ENCODE peak calls at places on chromosomes 5 and 9, in eight cellular contexts. One of them, this sample, is unnamed.
A peak's percentile ranks its signal among the peaks of the same experiment; 100 is the strongest.

GRCh38 chr5:43019615-43020293 is 20.4 kb downstream of the ANXA2R start:
- DNase-seq in IMR-90: peak; percentile 91
- DNase-seq in Peyer's patch: peak; percentile 85
- DNase-seq in H1: no peak
- DNase-seq in spleen: peak; percentile 93
- DNase-seq in heart left ventricle: peak; percentile 69
- DNase-seq in GM12878: no peak
- DNase-seq in testis: no peak
- DNase-seq in this sample: peak; percentile 85

GRCh38 chr9:34559616-34560546 is 29.6 kb downstream of the CNTFR start:
- DNase-seq in IMR-90: peak; percentile 59
- DNase-seq in Peyer's patch: no peak
- DNase-seq in H1: no peak
- DNase-seq in spleen: no peak
- DNase-seq in heart left ventricle: peak; percentile 66
- DNase-seq in GM12878: no peak
- DNase-seq in testis: peak; percentile 55
- DNase-seq in this sample: no peak

GRCh38 chr5:123099514-123100151 is 10.6 kb downstream of the PRDM6 start:
- DNase-seq in IMR-90: no peak
- DNase-seq in Peyer's patch: no peak
- DNase-seq in H1: no peak
- DNase-seq in spleen: no peak
- DNase-seq in heart left ventricle: no peak
- DNase-seq in GM12878: no peak
- DNase-seq in testis: no peak
- DNase-seq in this sample: no peak

GRCh38 chr5:139903805-139904565 is 108.4 kb downstream of the PSD2 start:
- DNase-seq in IMR-90: no peak
- DNase-seq in Peyer's patch: no peak
- DNase-seq in H1: no peak
- DNase-seq in spleen: peak; percentile 68
- DNase-seq in heart left ventricle: no peak
- DNase-seq in GM12878: no peak
- DNase-seq in testis: peak; percentile 54
- DNase-seq in this sample: no peak

GRCh38 chr5:81631124-81631523 is 119.8 kb downstream of the SSBP2 start:
- DNase-seq in IMR-90: no peak
- DNase-seq in Peyer's patch: peak; percentile 17
- DNase-seq in H1: no peak
- DNase-seq in spleen: no peak
- DNase-seq in heart left ventricle: no peak
- DNase-seq in GM12878: peak; percentile 51
- DNase-seq in testis: no peak
- DNase-seq in this sample: no peak

GRCh38 chr9:87309236-87309635 is 188.4 kb upstream of the DAPK1 start:
- DNase-seq in IMR-90: peak; percentile 32
- DNase-seq in Peyer's patch: no peak
- DNase-seq in H1: no peak
- DNase-seq in spleen: no peak
- DNase-seq in heart left ventricle: no peak
- DNase-seq in GM12878: no peak
- DNase-seq in testis: no peak
- DNase-seq in this sample: no peak

GRCh38 chr5:146772881-146773440 is 105.6 kb downstream of the PPP2R2B start:
- DNase-seq in IMR-90: no peak
- DNase-seq in Peyer's patch: no peak
- DNase-seq in H1: no peak
- DNase-seq in spleen: no peak
- DNase-seq in heart left ventricle: no peak
- DNase-seq in GM12878: no peak
- DNase-seq in testis: no peak
- DNase-seq in this sample: no peak

GRCh38 chr5:27571681-27572080 is 533.3 kb upstream of the CDH9 start:
- DNase-seq in IMR-90: no peak
- DNase-seq in Peyer's patch: no peak
- DNase-seq in H1: no peak
- DNase-seq in spleen: no peak
- DNase-seq in heart left ventricle: no peak
- DNase-seq in GM12878: no peak
- DNase-seq in testis: no peak
- DNase-seq in this sample: no peak

GRCh38 chr5:157602505-157602904 is 26.9 kb upstream of the ADAM19 start:
- DNase-seq in IMR-90: peak; percentile 65
- DNase-seq in Peyer's patch: peak; percentile 72
- DNase-seq in H1: no peak
- DNase-seq in spleen: no peak
- DNase-seq in heart left ventricle: no peak
- DNase-seq in GM12878: no peak
- DNase-seq in testis: no peak
- DNase-seq in this sample: no peak

GRCh38 chr5:14831006-14831338 is 40.6 kb downstream of the ANKH start:
- DNase-seq in IMR-90: no peak
- DNase-seq in Peyer's patch: no peak
- DNase-seq in H1: no peak
- DNase-seq in spleen: no peak
- DNase-seq in heart left ventricle: no peak
- DNase-seq in GM12878: no peak
- DNase-seq in testis: no peak
- DNase-seq in this sample: no peak

GRCh38 chr5:73912755-73913365 is 286.9 kb downstream of the ARHGEF28 start:
- DNase-seq in IMR-90: peak; percentile 29
- DNase-seq in Peyer's patch: no peak
- DNase-seq in H1: no peak
- DNase-seq in spleen: no peak
- DNase-seq in heart left ventricle: no peak
- DNase-seq in GM12878: peak; percentile 38
- DNase-seq in testis: no peak
- DNase-seq in this sample: no peak

GRCh38 chr9:111952559-111952958 is 55.9 kb downstream of the UGCG start:
- DNase-seq in IMR-90: peak; percentile 96
- DNase-seq in Peyer's patch: no peak
- DNase-seq in H1: no peak
- DNase-seq in spleen: no peak
- DNase-seq in heart left ventricle: no peak
- DNase-seq in GM12878: no peak
- DNase-seq in testis: no peak
- DNase-seq in this sample: no peak

GRCh38 chr5:3597002-3597726 is 1.5 kb downstream of the IRX1 start:
- DNase-seq in IMR-90: no peak
- DNase-seq in Peyer's patch: no peak
- DNase-seq in H1: no peak
- DNase-seq in spleen: no peak
- DNase-seq in heart left ventricle: no peak
- DNase-seq in GM12878: no peak
- DNase-seq in testis: no peak
- DNase-seq in this sample: no peak

GRCh38 chr9:127059648-127060365 is 62.6 kb downstream of the ANGPTL2 start:
- DNase-seq in IMR-90: no peak
- DNase-seq in Peyer's patch: no peak
- DNase-seq in H1: no peak
- DNase-seq in spleen: no peak
- DNase-seq in heart left ventricle: no peak
- DNase-seq in GM12878: peak; percentile 49
- DNase-seq in testis: no peak
- DNase-seq in this sample: no peak

GRCh38 chr9:99445377-99445891 is 223.4 kb downstream of the SEC61B start:
- DNase-seq in IMR-90: peak; percentile 90
- DNase-seq in Peyer's patch: no peak
- DNase-seq in H1: no peak
- DNase-seq in spleen: no peak
- DNase-seq in heart left ventricle: peak; percentile 88
- DNase-seq in GM12878: no peak
- DNase-seq in testis: no peak
- DNase-seq in this sample: no peak

GRCh38 chr5:141413540-141414069 is 818 bp downstream of the PCDHGA10 start:
- DNase-seq in IMR-90: no peak
- DNase-seq in Peyer's patch: no peak
- DNase-seq in H1: no peak
- DNase-seq in spleen: no peak
- DNase-seq in heart left ventricle: no peak
- DNase-seq in GM12878: no peak
- DNase-seq in testis: no peak
- DNase-seq in this sample: no peak

GRCh38 chr5:31232273-31232888 is 38.9 kb downstream of the CDH6 start:
- DNase-seq in IMR-90: peak; percentile 74
- DNase-seq in Peyer's patch: no peak
- DNase-seq in H1: peak; percentile 2
- DNase-seq in spleen: no peak
- DNase-seq in heart left ventricle: peak; percentile 35
- DNase-seq in GM12878: no peak
- DNase-seq in testis: peak; percentile 23
- DNase-seq in this sample: no peak

GRCh38 chr9:129932303-129933151 is 97.3 kb downstream of the USP20 start:
- DNase-seq in IMR-90: peak; percentile 10
- DNase-seq in Peyer's patch: no peak
- DNase-seq in H1: no peak
- DNase-seq in spleen: no peak
- DNase-seq in heart left ventricle: no peak
- DNase-seq in GM12878: peak; percentile 47
- DNase-seq in testis: no peak
- DNase-seq in this sample: no peak

GRCh38 chr9:135098400-135099105 is 11.1 kb downstream of the OLFM1 start:
- DNase-seq in IMR-90: no peak
- DNase-seq in Peyer's patch: no peak
- DNase-seq in H1: peak; percentile 36
- DNase-seq in spleen: no peak
- DNase-seq in heart left ventricle: peak; percentile 46
- DNase-seq in GM12878: no peak
- DNase-seq in testis: peak; percentile 50
- DNase-seq in this sample: no peak

GRCh38 chr9:16571127-16571848 is 299.2 kb downstream of the BNC2 start:
- DNase-seq in IMR-90: peak; percentile 43
- DNase-seq in Peyer's patch: no peak
- DNase-seq in H1: no peak
- DNase-seq in spleen: no peak
- DNase-seq in heart left ventricle: no peak
- DNase-seq in GM12878: no peak
- DNase-seq in testis: no peak
- DNase-seq in this sample: no peak

GRCh38 chr5:150345716-150346115 is 11.8 kb upstream of the TCOF1 start:
- DNase-seq in IMR-90: no peak
- DNase-seq in Peyer's patch: no peak
- DNase-seq in H1: no peak
- DNase-seq in spleen: no peak
- DNase-seq in heart left ventricle: no peak
- DNase-seq in GM12878: no peak
- DNase-seq in testis: no peak
- DNase-seq in this sample: no peak

GRCh38 chr9:96350866-96351265 is 32.6 kb downstream of the SLC35D2 start:
- DNase-seq in IMR-90: no peak
- DNase-seq in Peyer's patch: no peak
- DNase-seq in H1: no peak
- DNase-seq in spleen: no peak
- DNase-seq in heart left ventricle: no peak
- DNase-seq in GM12878: no peak
- DNase-seq in testis: no peak
- DNase-seq in this sample: no peak

GRCh38 chr9:126652140-126652558 is 38.4 kb downstream of the LMX1B start:
- DNase-seq in IMR-90: no peak
- DNase-seq in Peyer's patch: no peak
- DNase-seq in H1: no peak
- DNase-seq in spleen: no peak
- DNase-seq in heart left ventricle: no peak
- DNase-seq in GM12878: no peak
- DNase-seq in testis: no peak
- DNase-seq in this sample: no peak

GRCh38 chr9:106632621-106633020 is 230.3 kb upstream of the ZNF462 start:
- DNase-seq in IMR-90: no peak
- DNase-seq in Peyer's patch: no peak
- DNase-seq in H1: no peak
- DNase-seq in spleen: no peak
- DNase-seq in heart left ventricle: no peak
- DNase-seq in GM12878: no peak
- DNase-seq in testis: no peak
- DNase-seq in this sample: no peak

GRCh38 chr5:178111925-178112324 is 1.4 kb upstream of the N4BP3 start:
- DNase-seq in IMR-90: peak; percentile 25
- DNase-seq in Peyer's patch: no peak
- DNase-seq in H1: no peak
- DNase-seq in spleen: no peak
- DNase-seq in heart left ventricle: no peak
- DNase-seq in GM12878: no peak
- DNase-seq in testis: no peak
- DNase-seq in this sample: no peak

GRCh38 chr5:7190727-7191126 is 205.2 kb upstream of the ADCY2 start:
- DNase-seq in IMR-90: no peak
- DNase-seq in Peyer's patch: no peak
- DNase-seq in H1: no peak
- DNase-seq in spleen: no peak
- DNase-seq in heart left ventricle: no peak
- DNase-seq in GM12878: no peak
- DNase-seq in testis: peak; percentile 36
- DNase-seq in this sample: no peak

GRCh38 chr9:130276121-130276520 is 10.6 kb downstream of the HMCN2 start:
- DNase-seq in IMR-90: peak; percentile 81
- DNase-seq in Peyer's patch: no peak
- DNase-seq in H1: no peak
- DNase-seq in spleen: peak; percentile 14
- DNase-seq in heart left ventricle: no peak
- DNase-seq in GM12878: no peak
- DNase-seq in testis: no peak
- DNase-seq in this sample: no peak

GRCh38 chr5:96875805-96876291 is 452 bp upstream of the ERAP2 start:
- DNase-seq in IMR-90: no peak
- DNase-seq in Peyer's patch: no peak
- DNase-seq in H1: no peak
- DNase-seq in spleen: no peak
- DNase-seq in heart left ventricle: no peak
- DNase-seq in GM12878: no peak
- DNase-seq in testis: no peak
- DNase-seq in this sample: no peak
- TF ChIP-seq POLR2A in IMR-90: no peak
- TF ChIP-seq POLR2A in Peyer's patch: no peak
- TF ChIP-seq POLR2A in H1: no peak
- TF ChIP-seq POLR2A in spleen: no peak
- TF ChIP-seq POLR2A in heart left ventricle: no peak
- TF ChIP-seq POLR2A in GM12878: no peak
- TF ChIP-seq POLR2A in testis: no peak
- TF ChIP-seq POLR2A in this sample: no peak

GRCh38 chr9:122463828-122464632 is 13.7 kb downstream of the OR1J1 start:
- DNase-seq in IMR-90: no peak
- DNase-seq in Peyer's patch: peak; percentile 29
- DNase-seq in H1: peak; percentile 23
- DNase-seq in spleen: no peak
- DNase-seq in heart left ventricle: no peak
- DNase-seq in GM12878: peak; percentile 45
- DNase-seq in testis: peak; percentile 26
- DNase-seq in this sample: no peak
- TF ChIP-seq POLR2A in IMR-90: no peak
- TF ChIP-seq POLR2A in Peyer's patch: no peak
- TF ChIP-seq POLR2A in H1: peak; percentile 20
- TF ChIP-seq POLR2A in spleen: no peak
- TF ChIP-seq POLR2A in heart left ventricle: no peak
- TF ChIP-seq POLR2A in GM12878: no peak
- TF ChIP-seq POLR2A in testis: no peak
- TF ChIP-seq POLR2A in this sample: no peak

GRCh38 chr5:131252824-131253171 is 11.1 kb upstream of the CDC42SE2 start:
- DNase-seq in IMR-90: no peak
- DNase-seq in Peyer's patch: peak; percentile 95
- DNase-seq in H1: no peak
- DNase-seq in spleen: peak; percentile 93
- DNase-seq in heart left ventricle: peak; percentile 58
- DNase-seq in GM12878: peak; percentile 81
- DNase-seq in testis: peak; percentile 55
- DNase-seq in this sample: no peak
- TF ChIP-seq POLR2A in IMR-90: no peak
- TF ChIP-seq POLR2A in Peyer's patch: peak; percentile 44
- TF ChIP-seq POLR2A in H1: no peak
- TF ChIP-seq POLR2A in spleen: peak; percentile 88
- TF ChIP-seq POLR2A in heart left ventricle: no peak
- TF ChIP-seq POLR2A in GM12878: peak; percentile 72
- TF ChIP-seq POLR2A in testis: no peak
- TF ChIP-seq POLR2A in this sample: no peak

GRCh38 chr9:81028504-81028903 is 660.8 kb downstream of the TLE1 start:
- DNase-seq in IMR-90: peak; percentile 97
- DNase-seq in Peyer's patch: no peak
- DNase-seq in H1: no peak
- DNase-seq in spleen: no peak
- DNase-seq in heart left ventricle: no peak
- DNase-seq in GM12878: no peak
- DNase-seq in testis: no peak
- DNase-seq in this sample: no peak
- TF ChIP-seq POLR2A in IMR-90: no peak
- TF ChIP-seq POLR2A in Peyer's patch: no peak
- TF ChIP-seq POLR2A in H1: no peak
- TF ChIP-seq POLR2A in spleen: no peak
- TF ChIP-seq POLR2A in heart left ventricle: no peak
- TF ChIP-seq POLR2A in GM12878: no peak
- TF ChIP-seq POLR2A in testis: no peak
- TF ChIP-seq POLR2A in this sample: no peak

This sample was measured in vagina.